ENCODE peak calls at places on chromosomes 5 and 9, in four cellular contexts. M, I, Q and T are unnamed samples.

GRCh38 chr5:73031839-73032238 is 76.0 kb downstream of the FCHO2 start:
- DNase-seq in I (no peak), Q (no peak), M (no peak), T (no peak)

GRCh38 chr9:95770653-95771131 is 104.8 kb upstream of the ERCC6L2 start:
- DNase-seq in M (no peak), Q (peak), I (no peak), T (no peak)

GRCh38 chr5:72298711-72299110 is 21.3 kb downstream of the MRPS27 start:
- DNase-seq in M (no peak), I (no peak), Q (no peak), T (no peak)

GRCh38 chr5:54363669-54364068 is 53.3 kb upstream of the ARL15 start:
- DNase-seq in Q (no peak), M (no peak), I (no peak), T (no peak)

GRCh38 chr9:127979333-127980055 is 1.3 kb downstream of the EEIG1 start:
- DNase-seq in I (no peak), Q (no peak), M (no peak), T (no peak)

GRCh38 chr9:5375091-5375490 is 35.4 kb upstream of the RLN1 start:
- DNase-seq in I (no peak), M (no peak), Q (no peak), T (no peak)

GRCh38 chr9:136080716-136081112 is 14.4 kb downstream of the NACC2 start:
- DNase-seq in Q (no peak), M (no peak), I (no peak), T (peak)

GRCh38 chr5:20041326-20041977 is 53.5 kb upstream of the CDH18 start:
- DNase-seq in I (no peak), M (no peak), Q (no peak), T (no peak)

GRCh38 chr5:121758640-121759039 is 93.0 kb upstream of the FTMT start:
- DNase-seq in Q (no peak), M (no peak), I (no peak), T (no peak)

GRCh38 chr5:96384353-96384752 is 48.7 kb downstream of the PCSK1 start:
- DNase-seq in I (peak), M (no peak), Q (no peak), T (peak)

GRCh38 chr5:67437905-67438845 is 241.6 kb upstream of the CD180 start:
- DNase-seq in M (no peak), Q (no peak), I (no peak), T (no peak)

GRCh38 chr5:54881286-54882005 is 103.9 kb downstream of the ESM1 start:
- DNase-seq in Q (no peak), I (no peak), M (no peak), T (no peak)

GRCh38 chr9:130766031-130766903 is 68.8 kb upstream of the ABL1 start:
- DNase-seq in M (no peak), I (no peak), Q (peak), T (no peak)

GRCh38 chr5:38845555-38846378 is at the start of gene OSMR:
- DNase-seq in M (peak), I (peak), Q (peak), T (peak)

GRCh38 chr5:99955962-99956361 is 579.2 kb upstream of the FAM174A start:
- DNase-seq in I (no peak), M (no peak), Q (peak), T (no peak)

GRCh38 chr5:126865299-126865698 is 88.4 kb downstream of the LMNB1 start:
- DNase-seq in Q (no peak), M (no peak), I (no peak), T (no peak)

GRCh38 chr9:6121707-6122106 is 93.9 kb upstream of the IL33 start:
- DNase-seq in I (no peak), Q (no peak), M (no peak), T (no peak)

GRCh38 chr5:108216890-108217289 is 165.0 kb downstream of the FBXL17 start:
- DNase-seq in M (no peak), Q (no peak), I (no peak), T (no peak)

GRCh38 chr5:15634771-15635347 is 134.9 kb downstream of the FBXL7 start:
- DNase-seq in M (no peak), Q (no peak), I (no peak), T (no peak)

GRCh38 chr5:89041249-89041808 is 158.3 kb upstream of the MEF2C start:
- DNase-seq in I (no peak), M (no peak), Q (no peak), T (no peak)

GRCh38 chr9:85009251-85009650 is 339.7 kb downstream of the NTRK2 start:
- DNase-seq in M (no peak), I (no peak), Q (no peak), T (no peak)

GRCh38 chr9:130448035-130448624 is 3.4 kb downstream of the ASS1 start:
- DNase-seq in M (no peak), Q (no peak), I (no peak), T (no peak)

GRCh38 chr9:106929471-106930198 is 66.7 kb downstream of the ZNF462 start:
- DNase-seq in M (no peak), Q (no peak), I (no peak), T (no peak)

GRCh38 chr9:89956907-89957306 is 352.1 kb downstream of the GADD45G start:
- DNase-seq in Q (no peak), I (no peak), M (no peak), T (no peak)

GRCh38 chr5:99331061-99331460 is 402.3 kb upstream of the CHD1 start:
- DNase-seq in I (no peak), Q (no peak), M (no peak), T (no peak)

GRCh38 chr5:74040065-74040551 is 414.1 kb downstream of the ARHGEF28 start:
- DNase-seq in M (no peak), I (no peak), Q (no peak), T (peak)

GRCh38 chr9:120369608-120370220 is 210.3 kb downstream of the CDK5RAP2 start:
- DNase-seq in M (no peak), I (no peak), Q (no peak), T (no peak)

GRCh38 chr5:106094128-106094726 is 1576.5 kb downstream of the EFNA5 start:
- DNase-seq in Q (peak), M (no peak), I (no peak), T (no peak)

GRCh38 chr5:116631147-116631546 is 56.5 kb upstream of the SEMA6A start:
- DNase-seq in I (no peak), M (no peak), Q (no peak), T (no peak)

DNA sequence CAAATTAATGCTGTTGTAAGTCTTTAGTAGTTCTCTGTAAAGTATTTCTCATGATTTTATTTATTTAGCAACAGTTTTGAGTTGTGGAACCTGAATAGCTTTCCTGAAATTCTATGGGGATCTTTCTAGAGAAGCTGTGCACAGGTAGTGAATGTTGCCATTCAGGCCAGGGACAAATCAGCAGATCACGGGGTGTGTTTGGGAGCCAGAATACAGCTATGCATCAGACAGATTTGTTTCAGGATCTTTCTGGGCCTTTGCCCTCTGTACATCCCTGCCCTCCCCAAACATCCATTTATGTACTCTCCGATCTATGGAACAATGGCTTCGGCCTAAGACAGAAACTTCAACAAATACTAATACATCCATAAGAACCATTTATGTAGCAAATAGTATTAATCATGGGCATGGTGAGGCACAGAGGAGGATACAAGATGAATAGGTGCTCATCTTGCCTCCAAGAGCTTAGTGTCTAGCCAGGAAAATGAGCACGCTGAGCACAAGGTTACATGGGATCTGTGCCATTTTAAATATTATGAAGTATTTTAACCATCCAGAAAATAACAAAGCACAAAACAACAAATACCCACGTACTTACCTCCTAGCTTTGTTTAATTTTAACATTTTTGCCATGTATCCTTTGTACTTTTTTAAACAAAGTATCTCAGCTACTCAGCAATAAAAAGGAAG is 13.1 kb downstream of the ARHGEF37 start:
- DNase-seq in I (no peak), Q (no peak), M (no peak), T (no peak)
- TF ChIP-seq POLR2A in I (no peak), Q (no peak), M (no peak), T (no peak)

GRCh38 chr5:90606539-90606938 is 47.9 kb downstream of the ADGRV1 start:
- DNase-seq in I (no peak), M (no peak), Q (no peak), T (no peak)
- TF ChIP-seq CTCF in I (no peak), M (no peak), Q (no peak), T (no peak)

DNA sequence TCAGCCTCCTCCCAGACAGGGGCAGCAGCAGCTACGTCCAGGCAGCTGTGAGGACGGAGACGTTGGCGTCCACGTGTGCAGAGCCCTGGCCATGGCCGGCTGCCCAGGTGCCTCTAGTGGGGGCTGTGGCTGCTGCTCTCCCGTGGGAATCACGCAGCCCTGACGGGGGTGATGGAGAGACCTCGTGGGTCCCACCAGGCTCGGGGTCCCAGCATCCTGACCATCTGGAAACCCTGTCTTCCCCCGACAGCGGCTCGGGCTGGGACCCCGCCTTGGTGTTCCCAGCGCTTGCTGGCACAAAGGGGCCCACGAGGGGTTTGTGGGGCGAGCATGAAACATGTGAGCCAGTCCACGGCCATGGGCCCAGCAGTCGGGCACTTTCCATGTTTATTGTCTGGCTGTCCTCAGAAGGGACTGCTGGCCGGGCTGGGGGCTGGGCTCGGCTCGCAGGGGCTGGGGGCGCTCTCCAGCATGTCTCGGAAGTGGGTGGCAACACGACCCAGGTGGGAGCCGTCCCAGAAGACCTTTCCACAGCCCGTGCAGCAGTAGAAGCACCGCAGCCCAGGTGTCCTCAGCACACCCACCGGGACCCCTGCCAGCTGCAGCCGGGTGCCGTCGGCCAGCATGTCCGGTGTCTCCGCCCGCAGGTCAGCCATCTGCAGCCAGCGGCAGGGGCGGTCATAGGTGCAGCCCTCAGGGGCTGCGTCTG is 4.6 kb upstream of the NRARP start:
- DNase-seq in Q (peak), I (no peak), M (no peak), T (peak)
- H3K4me3 ChIP-seq in Q (no peak), I (no peak), M (no peak), T (peak)

GRCh38 chr5:133933169-133933509 is 35.3 kb downstream of the C5orf15 start:
- DNase-seq in I (no peak), Q (no peak), M (no peak), T (no peak)

GRCh38 chr5:133933670-133934295 is 34.6 kb downstream of the C5orf15 start:
- DNase-seq in Q (no peak), I (no peak), M (no peak), T (no peak)

GRCh38 chr5:133934311-133934710 is 34.1 kb downstream of the C5orf15 start:
- DNase-seq in I (no peak), Q (no peak), M (no peak), T (no peak)

GRCh38 chr5:133931546-133931945 is 36.9 kb downstream of the C5orf15 start:
- DNase-seq in I (no peak), M (no peak), Q (no peak), T (no peak)

GRCh38 chr5:133932441-133933168 is 35.8 kb downstream of the C5orf15 start:
- DNase-seq in Q (no peak), M (no peak), I (no peak), T (no peak)
- TF ChIP-seq POLR2A in Q (no peak), M (no peak), I (no peak), T (no peak)

GRCh38 chr5:174327896-174328295 is 282.4 kb downstream of the NSG2 start:
- DNase-seq in Q (peak), M (no peak), I (no peak), T (no peak)

GRCh38 chr5:174326372-174326771 is 280.9 kb downstream of the NSG2 start:
- DNase-seq in I (no peak), M (no peak), Q (no peak), T (no peak)

GRCh38 chr5:174328626-174329299 is 283.3 kb downstream of the NSG2 start:
- DNase-seq in M (no peak), I (no peak), Q (peak), T (no peak)

GRCh38 chr5:174327317-174327864 is 281.9 kb downstream of the NSG2 start:
- DNase-seq in I (peak), Q (no peak), M (no peak), T (peak)

GRCh38 chr5:174329738-174330137 is 284.2 kb downstream of the NSG2 start:
- DNase-seq in Q (no peak), M (no peak), I (no peak), T (no peak)
- TF ChIP-seq CTCF in Q (no peak), M (no peak), I (no peak), T (no peak)

GRCh38 chr9:73148447-73148937 is 3.2 kb upstream of the ANXA1 start:
- DNase-seq in M (no peak), Q (no peak), I (no peak), T (no peak)

GRCh38 chr9:73151653-73152382 is at the start of gene ANXA1:
- DNase-seq in I (peak), Q (no peak), M (no peak), T (no peak)

GRCh38 chr9:73146113-73146815 is 5.4 kb upstream of the ANXA1 start:
- DNase-seq in Q (no peak), M (no peak), I (no peak), T (no peak)

GRCh38 chr9:73152445-73152844 is 780 bp downstream of the ANXA1 start:
- DNase-seq in M (no peak), Q (no peak), I (no peak), T (no peak)

DNA sequence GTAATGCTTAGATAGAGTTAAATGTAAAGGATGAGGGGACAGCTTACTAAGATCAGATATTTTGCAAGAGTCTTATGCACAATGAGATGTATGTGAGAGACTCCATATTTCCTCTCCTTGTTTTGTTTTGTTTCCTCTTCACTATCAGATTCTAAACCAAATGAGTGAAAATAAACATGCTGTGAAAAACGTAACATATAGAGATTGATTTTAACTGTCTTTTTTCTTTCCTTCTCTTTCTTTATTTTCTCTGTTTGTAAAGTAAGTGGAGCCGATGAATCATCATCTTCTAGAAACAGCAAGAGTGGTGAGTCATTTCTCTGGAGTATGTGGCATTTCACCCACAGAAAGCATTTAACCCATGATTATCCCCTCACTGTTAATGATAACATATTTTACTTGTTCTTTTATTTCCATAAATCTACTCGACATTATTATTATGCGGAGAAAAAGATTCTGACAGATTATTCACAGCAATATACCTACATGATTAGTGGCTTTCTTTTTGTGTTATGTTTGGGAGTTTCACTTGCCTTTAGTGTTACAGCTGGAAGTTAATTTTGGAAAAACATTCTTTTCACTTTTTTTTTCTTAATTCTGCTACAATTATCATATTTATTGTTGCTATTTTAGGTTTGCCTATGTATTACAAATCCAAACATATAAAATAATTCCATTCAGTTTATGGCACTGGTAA is 2.1 kb upstream of the ANXA1 start:
- DNase-seq in Q (no peak), M (no peak), I (peak), T (no peak)
- H3K4me3 ChIP-seq in Q (no peak), M (no peak), I (peak), T (no peak)

GRCh38 chr5:399296-400281 is 43.4 kb upstream of the EXOC3 start:
- DNase-seq in Q (peak), I (peak), M (peak), T (peak)
- TF ChIP-seq POLR2A in Q (no peak), I (no peak), M (no peak), T (no peak)